ENCODE peak calls at places on chromosomes 1 and 21, in six cellular contexts. K, A, N, F, P and V are unnamed samples.

GRCh38 chr1:161068306-161069200 is 1.1 kb downstream of the ARHGAP30 start:
- DNase-seq in K (peak; percentile 85), A (peak; percentile 55), N (no peak), F (peak; percentile 72), P (peak; percentile 91), V (peak; percentile 7)

GRCh38 chr1:6165441-6165985 is 14.6 kb downstream of the CHD5 start:
- DNase-seq in K (no peak), A (no peak), N (no peak), F (no peak), P (no peak), V (no peak)

GRCh38 chr1:5976726-5977493 is 15.3 kb downstream of the NPHP4 start:
- DNase-seq in K (no peak), A (no peak), N (no peak), F (no peak), P (no peak), V (no peak)

GRCh38 chr1:58597991-58598390 is 20.9 kb upstream of the TACSTD2 start:
- DNase-seq in K (no peak), A (no peak), N (no peak), F (no peak), P (no peak), V (no peak)

GRCh38 chr1:7810395-7810794 is 26.3 kb downstream of the PER3 start:
- DNase-seq in K (no peak), A (peak; percentile 93), N (peak; percentile 91), F (no peak), P (peak; percentile 63), V (no peak)

GRCh38 chr1:204124639-204125038 is 27.2 kb downstream of the ETNK2 start:
- DNase-seq in K (no peak), A (no peak), N (no peak), F (no peak), P (no peak), V (no peak)

GRCh38 chr1:67716800-67717199 is 31.8 kb downstream of the GADD45A start:
- DNase-seq in K (no peak), A (no peak), N (peak; percentile 61), F (no peak), P (no peak), V (no peak)

GRCh38 chr1:177983824-177984528 is 14.1 kb upstream of the SEC16B start:
- DNase-seq in K (no peak), A (peak; percentile 85), N (peak; percentile 97), F (peak; percentile 42), P (no peak), V (peak; percentile 6)

GRCh38 chr1:161966076-161966475 is 57.6 kb downstream of the OLFML2B start:
- DNase-seq in K (no peak), A (peak; percentile 19), N (no peak), F (no peak), P (no peak), V (no peak)

GRCh38 chr1:66436378-66437135 is 97.4 kb upstream of the SGIP1 start:
- DNase-seq in K (no peak), A (peak; percentile 92), N (peak; percentile 71), F (no peak), P (peak; percentile 81), V (no peak)

GRCh38 chr1:36156329-36157114 is 562 bp downstream of the MAP7D1 start:
- DNase-seq in K (no peak), A (peak; percentile 57), N (peak; percentile 52), F (peak; percentile 78), P (peak; percentile 79), V (peak; percentile 84)

GRCh38 chr1:112637257-112638108 is 17.9 kb downstream of the CAPZA1 start:
- DNase-seq in K (no peak), A (no peak), N (peak; percentile 74), F (no peak), P (no peak), V (peak; percentile 29)

GRCh38 chr1:87221008-87221407 is 107.7 kb upstream of the LMO4 start:
- DNase-seq in K (no peak), A (no peak), N (no peak), F (no peak), P (no peak), V (no peak)

GRCh38 chr1:246308533-246309075 is 198.5 kb downstream of the SMYD3 start:
- DNase-seq in K (no peak), A (no peak), N (no peak), F (no peak), P (no peak), V (no peak)

GRCh38 chr1:40372658-40373322 is 737 bp upstream of the SMAP2 start:
- DNase-seq in K (no peak), A (no peak), N (no peak), F (no peak), P (no peak), V (no peak)

GRCh38 chr21:45818904-45819285 is 162.7 kb upstream of the COL6A1 start:
- DNase-seq in K (peak; percentile 28), A (peak; percentile 60), N (peak; percentile 85), F (no peak), P (peak; percentile 92), V (no peak)

GRCh38 chr1:152774875-152775274 is at the start of gene LCE1F:
- DNase-seq in K (no peak), A (no peak), N (no peak), F (no peak), P (no peak), V (no peak)

GRCh38 chr21:28804089-28804670 is 188.5 kb downstream of the LTN1 start:
- DNase-seq in K (no peak), A (no peak), N (no peak), F (no peak), P (no peak), V (no peak)

GRCh38 chr1:179166663-179167417 is 62.6 kb downstream of the ABL2 start:
- DNase-seq in K (no peak), A (peak; percentile 38), N (peak; percentile 34), F (no peak), P (no peak), V (no peak)

GRCh38 chr1:34113887-34114286 is 51.1 kb downstream of the CSMD2 start:
- DNase-seq in K (no peak), A (no peak), N (peak; percentile 18), F (no peak), P (no peak), V (no peak)

GRCh38 chr21:46256501-46256994 is 28.0 kb upstream of the LSS start:
- DNase-seq in K (no peak), A (no peak), N (no peak), F (no peak), P (no peak), V (no peak)

GRCh38 chr1:92480813-92481597 is 5.7 kb downstream of the GFI1 start:
- DNase-seq in K (no peak), A (no peak), N (no peak), F (no peak), P (no peak), V (no peak)